ENCODE peak calls at places on chromosomes 1 and 21, in six cellular contexts. G is IMR-90, U is stomach, E is fibroblast of lung, H is heart right ventricle, C is uterus. B is an unnamed sample.

GRCh38 chr21:46483300-46484295 is 24.9 kb downstream of the DIP2A start:
- DNase-seq in G (no peak), U (no peak), E (no peak), H (no peak), C (no peak), B (peak)

GRCh38 chr1:98045211-98046030 is 124.6 kb upstream of the DPYD start:
- DNase-seq in G (peak), U (peak), E (peak), H (no peak), C (no peak), B (peak)

GRCh38 chr21:43190544-43191340 is 21.9 kb downstream of the CRYAA start:
- DNase-seq in G (no peak), U (no peak), E (no peak), H (no peak), C (peak), B (no peak)

GRCh38 chr1:158813159-158813558 is 18.0 kb upstream of the MNDA start:
- DNase-seq in G (no peak), U (no peak), E (no peak), H (no peak), C (no peak), B (no peak)

GRCh38 chr1:21818661-21819060 is 6.6 kb downstream of the LDLRAD2 start:
- DNase-seq in G (no peak), U (peak), E (no peak), H (no peak), C (no peak), B (no peak)

GRCh38 chr1:50661626-50662025 is 238.4 kb upstream of the DMRTA2 start:
- DNase-seq in G (peak), U (no peak), E (peak), H (no peak), C (no peak), B (peak)

GRCh38 chr1:166920561-166921475 is 44.8 kb upstream of the TADA1 start:
- DNase-seq in G (no peak), U (no peak), E (no peak), H (no peak), C (peak), B (peak)

GRCh38 chr21:34945288-34945687 is 103.8 kb downstream of the RUNX1 start:
- DNase-seq in G (no peak), U (no peak), E (no peak), H (no peak), C (no peak), B (no peak)

GRCh38 chr1:237239248-237239647 is 197.3 kb downstream of the RYR2 start:
- DNase-seq in G (no peak), U (no peak), E (no peak), H (no peak), C (no peak), B (no peak)

GRCh38 chr21:38660333-38661295 is 145.1 kb upstream of the ETS2 start:
- DNase-seq in G (no peak), U (no peak), E (peak), H (peak), C (peak), B (no peak)

GRCh38 chr21:38663282-38663681 is 142.4 kb upstream of the ETS2 start:
- DNase-seq in G (no peak), U (no peak), E (no peak), H (no peak), C (no peak), B (no peak)

GRCh38 chr21:38662224-38662568 is 143.5 kb upstream of the ETS2 start:
- DNase-seq in G (no peak), U (no peak), E (no peak), H (no peak), C (no peak), B (no peak)

GRCh38 chr21:38661296-38662223 is 144.2 kb upstream of the ETS2 start:
- DNase-seq in G (peak), U (no peak), E (peak), H (peak), C (peak), B (no peak)

DNA sequence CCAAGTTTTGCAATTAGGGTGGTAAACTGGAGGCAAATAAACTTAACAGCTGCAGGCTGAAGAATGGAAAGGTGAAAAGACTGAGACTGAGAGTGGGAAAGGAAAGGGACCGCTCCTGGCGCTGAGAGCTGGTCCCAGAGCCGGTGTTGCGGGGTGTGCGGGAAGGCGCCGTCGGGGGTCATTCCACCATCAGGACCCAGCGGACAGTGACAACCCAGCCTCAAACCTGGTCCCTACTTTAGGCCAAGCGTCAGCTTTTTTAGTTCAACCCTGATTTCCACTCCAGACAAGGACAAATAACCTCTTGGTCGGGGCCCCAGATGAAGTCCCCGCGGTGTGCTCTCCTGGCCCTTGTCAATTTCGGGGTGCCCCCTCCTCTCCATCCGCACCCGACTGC is 145.8 kb upstream of the ETS2 start:
- DNase-seq in G (no peak), U (no peak), E (no peak), H (no peak), C (no peak), B (no peak)
- H3K4me3 ChIP-seq in G (no peak), U (no peak), E (no peak), H (no peak), C (peak), B (no peak)

DNA sequence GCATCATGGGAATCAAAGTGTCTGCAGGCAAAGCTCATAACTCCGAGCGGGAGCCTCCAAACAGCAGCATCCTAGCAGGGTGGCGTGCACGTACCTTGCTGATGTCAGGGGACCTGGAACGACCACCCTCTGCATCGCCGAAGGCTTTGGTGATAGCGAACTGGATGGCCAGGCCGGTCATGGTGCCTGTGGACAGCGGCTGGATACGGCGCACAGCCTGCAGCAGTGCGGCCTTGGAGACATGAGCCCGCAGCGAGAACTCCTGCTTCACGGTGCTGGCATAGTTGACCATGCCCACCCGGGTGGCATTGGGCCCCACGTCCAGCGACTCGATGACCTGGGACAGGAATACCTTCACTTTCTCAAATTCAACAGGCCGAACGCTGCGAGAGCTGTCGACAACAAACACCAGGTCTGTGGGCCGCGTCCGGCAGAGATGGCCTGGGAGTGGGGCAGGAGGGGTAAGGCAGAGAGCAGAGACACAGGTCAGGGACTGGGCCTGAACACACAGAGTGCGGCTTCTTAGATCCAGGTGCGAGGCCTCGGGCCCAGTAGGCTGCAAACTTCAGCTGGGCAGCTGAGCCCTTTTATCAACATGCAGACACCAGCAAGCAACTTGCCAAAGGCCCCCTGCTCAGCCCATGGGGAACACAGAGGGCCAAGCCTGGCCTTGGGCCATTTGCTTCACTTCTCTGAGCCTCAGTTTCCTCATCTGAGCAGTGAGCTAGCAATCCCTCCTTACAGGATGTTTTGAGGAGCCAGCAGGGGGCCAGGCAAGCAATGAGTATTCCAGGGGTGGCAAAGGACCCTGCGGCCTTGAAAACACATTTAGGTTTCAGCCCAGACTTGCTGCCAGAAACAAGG is 1.8 kb downstream of the MATN1 start:
- DNase-seq in G (no peak), U (no peak), E (no peak), H (no peak), C (no peak), B (no peak)
- TF ChIP-seq CTCF in G (no peak), U (no peak), E (no peak), H (no peak), C (no peak), B (no peak)

DNA sequence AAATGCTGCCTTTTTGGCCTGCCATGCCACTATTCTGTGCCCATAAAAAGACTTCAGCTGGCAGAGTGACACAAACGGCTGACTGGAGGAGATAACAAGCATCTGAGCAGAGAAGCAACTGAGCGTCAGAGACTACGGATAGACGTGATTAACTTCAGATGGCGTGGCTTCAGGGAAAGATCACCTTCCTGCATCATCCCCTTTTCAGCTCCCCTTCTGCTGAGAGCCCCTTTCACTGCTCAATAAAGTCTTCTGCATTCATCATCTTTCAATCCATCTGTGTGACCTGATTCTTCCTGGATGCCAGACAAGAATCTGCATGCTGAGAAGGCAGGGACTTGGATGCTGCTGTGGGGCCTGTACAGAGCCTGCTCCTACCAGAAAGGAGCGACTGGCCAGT is 14.3 kb upstream of the VPS13D start:
- DNase-seq in G (no peak), U (no peak), E (no peak), H (no peak), C (no peak), B (no peak)
- H3K4me3 ChIP-seq in G (no peak), U (no peak), E (no peak), H (no peak), C (no peak), B (no peak)

GRCh38 chr21:37060296-37060695 is 12.6 kb downstream of the PIGP start:
- DNase-seq in G (peak), U (peak), E (peak), H (peak), C (no peak), B (peak)
- TF ChIP-seq CTCF in G (peak), U (no peak), E (peak), H (no peak), C (no peak), B (peak)

B was measured in foreskin fibroblast.